ENCODE peak calls at places on chromosomes 11 and 22, in seven cellular contexts. E is stomach, M is sigmoid colon, D is tibial nerve, V is K562, Y is right lobe of liver, N is esophagus squamous epithelium. Z is an unnamed sample.
A peak's percentile ranks its signal among the peaks of the same experiment; 100 is the strongest.

GRCh38 chr22:43838571-43839307 is 23.6 kb downstream of the SULT4A1 start:
- DNase-seq in M (no peak), V (no peak), Y (no peak), E (no peak), N (no peak), D (no peak), Z (no peak)

GRCh38 chr11:73141031-73141308 is 1.1 kb downstream of the FCHSD2 start:
- DNase-seq in V (peak; percentile 36), N (no peak), D (no peak), M (no peak), E (no peak), Y (peak; percentile 56), Z (peak; percentile 72)

GRCh38 chr11:84890706-84891105 is 736.4 kb downstream of the DLG2 start:
- DNase-seq in N (no peak), D (no peak), E (no peak), M (no peak), V (no peak), Y (no peak), Z (no peak)

GRCh38 chr22:38462960-38463784 is 4.7 kb upstream of the KDELR3 start:
- DNase-seq in V (peak; percentile 43), N (no peak), E (no peak), Y (no peak), M (no peak), D (no peak), Z (no peak)

GRCh38 chr11:63670738-63671321 is 346 bp downstream of the ATL3 start:
- DNase-seq in D (peak; percentile 28), V (no peak), E (peak; percentile 72), M (peak; percentile 77), Y (peak; percentile 73), N (no peak), Z (no peak)

GRCh38 chr22:50699001-50699753 is 26.6 kb downstream of the SHANK3 start:
- DNase-seq in M (peak; percentile 58), Y (peak; percentile 72), N (no peak), E (no peak), D (no peak), V (no peak), Z (peak; percentile 45)

GRCh38 chr11:44980533-44981427 is 30.1 kb upstream of the TP53I11 start:
- DNase-seq in D (no peak), N (no peak), Y (no peak), V (no peak), E (no peak), M (peak; percentile 41), Z (peak; percentile 44)

GRCh38 chr11:18383388-18384156 is 10.8 kb upstream of the LDHA start:
- DNase-seq in N (no peak), E (peak; percentile 76), Y (peak; percentile 72), M (peak; percentile 93), V (peak; percentile 23), D (peak; percentile 70), Z (peak; percentile 92)

GRCh38 chr11:97937501-97937900 is 1083.2 kb upstream of the CNTN5 start:
- DNase-seq in Y (no peak), V (no peak), N (no peak), D (no peak), E (no peak), M (no peak), Z (no peak)

GRCh38 chr11:32266611-32267010 is 168.7 kb downstream of the WT1 start:
- DNase-seq in D (no peak), M (no peak), Y (no peak), N (no peak), E (no peak), V (no peak), Z (no peak)

GRCh38 chr11:1255151-1255550 is 32.3 kb downstream of the MUC5B start:
- DNase-seq in N (no peak), V (no peak), D (no peak), E (no peak), Y (no peak), M (no peak), Z (no peak)
- TF ChIP-seq POLR2A in N (no peak), V (no peak), D (no peak), E (no peak), Y (no peak), M (no peak), Z (no peak)

GRCh38 chr22:45087802-45088201 is 75.9 kb upstream of the NUP50 start:
- DNase-seq in Y (no peak), D (no peak), V (no peak), M (no peak), E (no peak), N (no peak), Z (no peak)

GRCh38 chr22:45084400-45084920 is 74.7 kb upstream of the PHF21B start:
- DNase-seq in M (no peak), E (no peak), N (no peak), D (no peak), Y (no peak), V (no peak), Z (no peak)

GRCh38 chr22:45083659-45084305 is 74.0 kb upstream of the PHF21B start:
- DNase-seq in E (no peak), M (no peak), D (no peak), Y (no peak), N (no peak), V (no peak), Z (no peak)

GRCh38 chr22:45077826-45078334 is 68.1 kb upstream of the PHF21B start:
- DNase-seq in V (no peak), D (no peak), N (no peak), E (no peak), Y (no peak), M (no peak), Z (no peak)

GRCh38 chr22:45082795-45083194 is 73.0 kb upstream of the PHF21B start:
- DNase-seq in D (no peak), M (no peak), V (peak; percentile 42), Y (no peak), N (no peak), E (no peak), Z (no peak)
- TF ChIP-seq CTCF in D (no peak), M (no peak), V (peak; percentile 42), Y (no peak), N (no peak), E (no peak), Z (no peak)

GRCh38 chr22:44891791-44892190 is 118.0 kb downstream of the PHF21B start:
- DNase-seq in E (no peak), N (no peak), V (no peak), M (no peak), Y (no peak), D (no peak), Z (peak; percentile 32)
- H3K36me3 ChIP-seq in E (no peaks in the 10 kb centered on the region), N (no peaks in the 10 kb centered on the region), V (no peaks in the 10 kb centered on the region), M (no peaks in the 10 kb centered on the region), Y (no peaks in the 10 kb centered on the region), D (no peaks in the 10 kb centered on the region), Z (no peaks in the 10 kb centered on the region)

GRCh38 chr11:14886509-14886908 is 5.5 kb downstream of the CYP2R1 start:
- DNase-seq in Y (no peak), E (no peak), M (no peak), D (no peak), N (no peak), V (no peak), Z (no peak)

GRCh38 chr11:14894657-14895598 is 2.9 kb upstream of the CYP2R1 start:
- DNase-seq in Y (peak; percentile 60), D (no peak), M (peak; percentile 77), N (no peak), V (no peak), E (no peak), Z (peak; percentile 65)

GRCh38 chr11:14891143-14892035 is 642 bp downstream of the CYP2R1 start:
- DNase-seq in E (peak; percentile 92), M (peak; percentile 94), Y (peak; percentile 93), N (peak; percentile 43), D (peak; percentile 65), V (peak; percentile 89), Z (peak; percentile 91)

GRCh38 chr11:14892577-14892976 is 546 bp upstream of the CYP2R1 start:
- DNase-seq in E (no peak), Y (no peak), D (no peak), M (no peak), N (no peak), V (no peak), Z (no peak)

DNA sequence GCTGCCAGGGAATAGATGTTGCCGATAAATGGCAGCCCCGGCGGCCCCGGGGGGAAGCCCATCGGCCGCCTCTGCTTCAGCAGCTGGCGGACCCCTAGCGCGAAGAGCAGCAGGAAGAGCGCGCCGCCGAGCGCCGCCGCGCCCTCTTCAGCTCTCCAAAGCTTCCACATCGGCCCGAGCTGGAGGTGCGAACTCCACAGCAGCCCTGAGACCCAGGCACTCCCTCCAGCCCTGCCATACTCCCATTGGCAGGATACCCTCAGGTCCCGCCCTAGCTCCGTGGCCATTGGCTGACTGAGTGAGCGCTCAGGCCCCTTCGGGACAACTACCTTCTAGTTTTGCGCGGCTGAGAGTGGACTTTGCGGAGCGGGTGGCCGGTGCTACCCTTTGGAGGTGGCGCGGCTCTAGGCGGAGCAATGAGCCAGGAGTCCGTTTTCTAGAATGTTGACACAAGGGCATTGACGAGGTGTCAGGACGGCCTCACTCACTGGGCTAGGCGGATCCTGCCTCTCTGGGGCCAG is at the start of gene CYP2R1:
- DNase-seq in N (peak; percentile 76), Y (peak; percentile 99), V (peak; percentile 100), E (peak; percentile 97), M (peak; percentile 97), D (peak; percentile 85), Z (peak; percentile 97)
- TF ChIP-seq POLR2A in N (no peak), Y (peak; percentile 76), V (no peak), E (no peak), M (no peak), D (peak; percentile 56), Z (no peak)

GRCh38 chr11:79082280-79082679 is 358.6 kb downstream of the TENM4 start:
- DNase-seq in E (no peak), Y (no peak), D (no peak), V (no peak), M (no peak), N (no peak), Z (peak; percentile 8)

GRCh38 chr11:79082920-79083319 is 357.9 kb downstream of the TENM4 start:
- DNase-seq in E (no peak), Y (no peak), N (no peak), V (no peak), D (no peak), M (no peak), Z (peak; percentile 3)

GRCh38 chr11:79081441-79082124 is 359.2 kb downstream of the TENM4 start:
- DNase-seq in N (no peak), E (no peak), M (no peak), Y (no peak), D (no peak), V (no peak), Z (no peak)

GRCh38 chr11:79078999-79079398 is 361.8 kb downstream of the TENM4 start:
- DNase-seq in E (no peak), M (no peak), N (no peak), Y (no peak), V (no peak), D (no peak), Z (no peak)

GRCh38 chr11:79080506-79080905 is 360.3 kb downstream of the TENM4 start:
- DNase-seq in E (no peak), V (no peak), Y (no peak), M (no peak), N (no peak), D (no peak), Z (no peak)
- TF ChIP-seq CTCF in E (no peak), V (no peak), Y (no peak), M (no peak), N (no peak), D (no peak), Z (no peak)

DNA sequence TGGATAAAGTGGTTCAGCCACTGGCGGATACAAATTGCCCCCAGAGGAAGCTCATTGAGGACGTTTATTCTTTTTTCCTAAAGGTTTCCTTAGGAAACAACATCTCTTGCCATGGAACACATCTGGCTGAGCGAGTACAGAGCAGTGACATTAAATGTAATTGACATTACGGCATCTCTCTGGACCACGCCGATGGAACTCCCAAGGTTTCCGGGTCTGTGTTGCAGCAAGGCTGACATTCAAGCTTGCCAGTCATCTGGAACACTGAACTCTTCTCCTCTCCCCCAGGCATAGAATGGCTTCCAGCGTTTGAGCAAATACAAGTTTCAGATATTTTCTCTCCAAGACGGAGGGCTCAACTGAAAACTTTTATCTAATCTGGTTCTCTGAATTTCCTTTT is 42.1 kb downstream of the CLMP start:
- DNase-seq in V (no peak), Y (no peak), D (no peak), E (no peak), N (no peak), M (no peak), Z (no peak)
- H3K36me3 ChIP-seq in V (no peaks in the 10 kb centered on the region), Y (no peaks in the 10 kb centered on the region), D (no peaks in the 10 kb centered on the region), E (no peaks in the 10 kb centered on the region), N (no peaks in the 10 kb centered on the region), M (no peaks in the 10 kb centered on the region), Z (no peaks in the 10 kb centered on the region)